ENCODE peak calls at places on chromosomes 1 and 21, in five cellular contexts. E is neuronal stem cell, W is IMR-90, L is H1, Z is mesenchymal stem cell. Y is an unnamed sample.

GRCh38 chr21:33332143-33332542 is 7.4 kb downstream of the IFNAR1 start:
- DNase-seq in E (no peak), W (no peak), L (no peak), Z (no peak), Y (no peak)

GRCh38 chr1:247407180-247407616 is 8.8 kb upstream of the NLRP3 start:
- DNase-seq in E (no peak), W (no peak), L (no peak), Z (no peak), Y (no peak)

GRCh38 chr1:110224240-110224995 is 14.3 kb downstream of the KCNC4 start:
- DNase-seq in E (no peak), W (no peak), L (no peak), Z (no peak), Y (no peak)

GRCh38 chr1:87058343-87058649 is 143.9 kb downstream of the HS2ST1 start:
- DNase-seq in E (no peak), W (peak), L (no peak), Z (no peak), Y (no peak)

GRCh38 chr1:2318294-2319278 is 72.8 kb downstream of the MORN1 start:
- DNase-seq in E (no peak), W (no peak), L (no peak), Z (no peak), Y (no peak)

GRCh38 chr1:157034137-157034800 is 11.3 kb downstream of the ARHGEF11 start:
- DNase-seq in E (no peak), W (peak), L (no peak), Z (no peak), Y (no peak)

GRCh38 chr1:46455951-46456350 is 33.7 kb upstream of the DMBX1 start:
- DNase-seq in E (no peak), W (no peak), L (no peak), Z (no peak), Y (no peak)

GRCh38 chr1:211420845-211421454 is 71.0 kb downstream of the RD3 start:
- DNase-seq in E (no peak), W (peak), L (no peak), Z (peak), Y (no peak)

GRCh38 chr1:86018311-86018923 is 138.2 kb downstream of the COL24A1 start:
- DNase-seq in E (peak), W (peak), L (peak), Z (peak), Y (no peak)

GRCh38 chr1:156502749-156503671 is 2.4 kb upstream of the MEF2D start:
- DNase-seq in E (no peak), W (peak), L (peak), Z (peak), Y (peak)

GRCh38 chr1:203072911-203073310 is 12.9 kb downstream of the MYOG start:
- DNase-seq in E (no peak), W (peak), L (no peak), Z (no peak), Y (no peak)

GRCh38 chr1:39613250-39613649 is 26.2 kb downstream of the HEYL start:
- DNase-seq in E (no peak), W (peak), L (no peak), Z (peak), Y (no peak)

GRCh38 chr1:75855010-75855409 is 58.3 kb downstream of the MSH4 start:
- DNase-seq in E (no peak), W (peak), L (no peak), Z (peak), Y (no peak)

GRCh38 chr1:58158006-58158405 is 388.5 kb downstream of the OMA1 start:
- DNase-seq in E (no peak), W (no peak), L (no peak), Z (no peak), Y (no peak)

GRCh38 chr1:29047142-29047541 is 76.6 kb downstream of the TMEM200B start:
- DNase-seq in E (no peak), W (no peak), L (no peak), Z (no peak), Y (no peak)

GRCh38 chr1:213277036-213277435 is 226.0 kb downstream of the RPS6KC1 start:
- DNase-seq in E (no peak), W (no peak), L (no peak), Z (peak), Y (no peak)

GRCh38 chr1:203306970-203307541 is 1.7 kb downstream of the BTG2 start:
- DNase-seq in E (no peak), W (no peak), L (peak), Z (no peak), Y (no peak)

GRCh38 chr1:22018583-22019559 is 17.4 kb downstream of the CELA3A start:
- DNase-seq in E (no peak), W (peak), L (no peak), Z (peak), Y (no peak)

GRCh38 chr21:36310016-36310415 is 10.0 kb upstream of the MORC3 start:
- DNase-seq in E (no peak), W (no peak), L (no peak), Z (no peak), Y (no peak)

GRCh38 chr1:111930356-111930755 is 59.1 kb downstream of the KCND3 start:
- DNase-seq in E (no peak), W (no peak), L (no peak), Z (no peak), Y (no peak)

GRCh38 chr1:203378529-203379271 is 27.8 kb upstream of the FMOD start:
- DNase-seq in E (no peak), W (peak), L (no peak), Z (peak), Y (no peak)

GRCh38 chr1:156504062-156504813 is 3.7 kb upstream of the MEF2D start:
- DNase-seq in E (no peak), W (peak), L (no peak), Z (peak), Y (no peak)

GRCh38 chr21:17613242-17613676 is 558 bp upstream of the BTG3 start:
- DNase-seq in E (peak), W (no peak), L (no peak), Z (peak), Y (no peak)

GRCh38 chr1:167196185-167196584 is 24.5 kb upstream of the POU2F1 start:
- DNase-seq in E (no peak), W (no peak), L (no peak), Z (no peak), Y (no peak)

GRCh38 chr1:183121609-183122008 is 64.5 kb upstream of the LAMC2 start:
- DNase-seq in E (no peak), W (no peak), L (no peak), Z (no peak), Y (no peak)

GRCh38 chr1:110174961-110175360 is 24.7 kb downstream of the SLC6A17 start:
- DNase-seq in E (no peak), W (peak), L (no peak), Z (peak), Y (no peak)

GRCh38 chr1:201491896-201492511 is 14.9 kb downstream of the CSRP1 start:
- DNase-seq in E (no peak), W (no peak), L (no peak), Z (no peak), Y (no peak)

GRCh38 chr1:227213426-227213825 is 104.9 kb downstream of the CDC42BPA start:
- DNase-seq in E (no peak), W (no peak), L (no peak), Z (no peak), Y (no peak)

GRCh38 chr1:211095381-211095780 is 38.6 kb downstream of the KCNH1 start:
- DNase-seq in E (no peak), W (no peak), L (no peak), Z (no peak), Y (no peak)

GRCh38 chr1:52880226-52880625 is 37.7 kb downstream of the ZYG11A start:
- DNase-seq in E (no peak), W (no peak), L (no peak), Z (no peak), Y (no peak)

GRCh38 chr21:37166733-37167132 is 93.7 kb downstream of the TTC3 start:
- DNase-seq in E (no peak), W (no peak), L (no peak), Z (no peak), Y (peak)

GRCh38 chr1:4796161-4796998 is 142.0 kb downstream of the AJAP1 start:
- DNase-seq in E (no peak), W (no peak), L (no peak), Z (no peak), Y (no peak)

GRCh38 chr1:77888429-77889239 is at the start of gene NEXN:
- DNase-seq in E (peak), W (peak), L (peak), Z (peak), Y (peak)

GRCh38 chr21:46168659-46169386 is 13.4 kb upstream of the FTCD start:
- DNase-seq in E (no peak), W (no peak), L (no peak), Z (no peak), Y (no peak)

GRCh38 chr1:231091853-231092301 is 51.8 kb upstream of the FAM89A start:
- DNase-seq in E (peak), W (peak), L (peak), Z (peak), Y (peak)

GRCh38 chr1:168629466-168629865 is 53.1 kb downstream of the XCL1 start:
- DNase-seq in E (no peak), W (no peak), L (no peak), Z (no peak), Y (no peak)

GRCh38 chr1:236284291-236284711 is 2.5 kb upstream of the ERO1B start:
- DNase-seq in E (peak), W (no peak), L (no peak), Z (no peak), Y (no peak)

GRCh38 chr1:211352985-211353515 is 26.4 kb downstream of the TRAF5 start:
- DNase-seq in E (no peak), W (no peak), L (peak), Z (no peak), Y (no peak)

DNA sequence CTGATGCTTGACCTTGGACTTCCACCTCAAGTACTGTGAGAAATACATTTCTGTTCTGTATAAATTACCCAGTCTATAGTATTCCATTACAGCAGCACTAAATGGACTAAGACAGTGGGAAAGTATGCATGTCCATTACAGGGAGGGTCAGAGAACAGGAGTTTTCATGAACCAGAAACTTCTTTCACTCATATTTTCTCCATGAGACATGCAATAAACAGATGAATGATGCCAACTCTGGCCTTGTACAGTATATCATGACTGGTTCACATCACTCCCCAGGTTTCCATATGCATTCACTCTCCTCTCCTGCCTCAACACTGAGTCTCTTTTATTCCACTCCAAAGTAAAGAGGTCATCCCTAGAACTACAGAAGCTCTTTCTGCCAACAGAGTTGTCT is 4.5 kb upstream of the IFI16 start:
- DNase-seq in E (no peak), W (peak), L (no peak), Z (peak), Y (no peak)
- H3K4ac ChIP-seq in E (no peak), W (peak), L (no peak), Z (peak), Y (no peak)

GRCh38 chr1:3632716-3633343 is 8.0 kb downstream of the TPRG1L start:
- DNase-seq in E (no peak), W (no peak), L (no peak), Z (no peak), Y (no peak)
- H2AFZ ChIP-seq in E (no peak), W (no peak), L (no peak), Z (no peak), Y (no peak)

GRCh38 chr1:160640359-160641123 is 6.3 kb downstream of the SLAMF1 start:
- DNase-seq in E (no peak), W (no peak), L (no peak), Z (peak), Y (no peak)
- H2BK15ac ChIP-seq in E (no peak), W (no peak), L (no peak), Z (no peak), Y (no peak)

DNA sequence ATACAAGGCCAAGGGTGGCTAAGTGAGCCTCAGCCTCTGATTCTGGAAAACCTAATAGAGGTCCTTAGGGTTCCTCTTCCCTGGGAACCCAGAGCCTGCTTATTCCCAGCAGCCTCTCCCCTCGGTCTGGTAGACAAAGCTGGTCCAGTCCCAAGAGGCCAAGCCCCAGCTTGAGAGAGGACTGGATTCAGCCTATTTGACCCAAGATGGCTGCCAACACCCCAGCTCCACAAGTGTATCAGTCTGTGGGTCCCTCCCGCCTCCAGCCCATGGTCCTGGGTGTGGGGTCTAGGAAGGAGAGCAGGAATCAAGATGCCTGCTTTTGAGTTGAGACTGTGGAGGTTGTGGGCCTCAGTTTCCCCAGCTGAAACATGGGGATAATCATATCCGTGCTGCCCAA is 45.6 kb downstream of the NUAK2 start:
- DNase-seq in E (no peak), W (no peak), L (no peak), Z (no peak), Y (no peak)
- H3K4ac ChIP-seq in E (no peak), W (peak), L (no peak), Z (no peak), Y (no peak)

GRCh38 chr1:93695411-93696005 is 13.9 kb upstream of the BCAR3 start:
- DNase-seq in E (no peak), W (no peak), L (no peak), Z (no peak), Y (no peak)
- H2AFZ ChIP-seq in E (no peak), W (peak), L (no peak), Z (no peak), Y (no peak)

GRCh38 chr1:164589961-164590507 is 31.1 kb downstream of the PBX1 start:
- DNase-seq in E (no peak), W (no peak), L (no peak), Z (no peak), Y (peak)
- H2BK15ac ChIP-seq in E (no peak), W (no peak), L (no peak), Z (no peak), Y (no peak)

DNA sequence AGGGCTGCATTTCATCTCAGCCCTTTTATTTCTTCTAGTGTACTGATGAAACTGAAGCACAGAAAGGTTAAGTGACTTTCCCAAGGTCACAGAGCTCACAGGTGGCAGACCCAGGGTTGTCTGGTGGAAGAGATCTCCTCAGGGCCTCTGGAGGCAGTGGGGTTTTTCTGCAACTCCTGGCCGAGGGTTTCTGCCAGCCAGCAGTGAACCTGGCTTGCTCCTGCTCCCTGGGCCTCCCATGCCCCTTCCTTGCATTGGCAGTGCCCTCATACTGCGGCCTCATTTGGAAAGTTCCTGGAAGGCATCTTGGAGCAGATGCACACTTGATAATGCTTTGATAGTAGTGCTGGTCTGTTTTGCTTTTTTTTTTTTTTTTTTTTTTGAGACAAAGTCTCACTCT is 7.7 kb downstream of the GALNT2 start:
- DNase-seq in E (no peak), W (no peak), L (peak), Z (no peak), Y (no peak)
- H3K4ac ChIP-seq in E (no peak), W (no peak), L (no peak), Z (no peak), Y (no peak)

GRCh38 chr1:163321311-163322305 is at the start of gene NUF2:
- DNase-seq in E (peak), W (peak), L (peak), Z (peak), Y (peak)
- H2AFZ ChIP-seq in E (peak), W (peak), L (peak), Z (peak), Y (peak)

GRCh38 chr1:65002508-65003315 is 36.4 kb upstream of the JAK1 start:
- DNase-seq in E (peak), W (peak), L (peak), Z (peak), Y (peak)
- H2BK15ac ChIP-seq in E (no peak), W (peak), L (no peak), Z (no peak), Y (no peak)